ENCODE peak calls at places on chromosomes 2 and 18, in six cellular contexts. M, Z, T, U, P and X are unnamed samples.

GRCh38 chr2:144402282-144402681 is 117.6 kb downstream of the ZEB2 start:
- DNase-seq in M (no peak), Z (no peak), T (peak; percentile 40), U (no peak), P (no peak), X (no peak)

GRCh38 chr2:212686285-212686895 is 147.8 kb upstream of the ERBB4 start:
- DNase-seq in M (peak; percentile 44), Z (peak; percentile 52), T (peak; percentile 21), U (peak; percentile 4), P (peak; percentile 63), X (no peak)

GRCh38 chr2:43226955-43227829 is 786 bp upstream of the ZFP36L2 start:
- DNase-seq in M (peak; percentile 91), Z (no peak), T (peak; percentile 86), U (peak; percentile 49), P (peak; percentile 73), X (no peak)

GRCh38 chr2:222452422-222452950 is 28.1 kb downstream of the SGPP2 start:
- DNase-seq in M (no peak), Z (no peak), T (no peak), U (no peak), P (no peak), X (no peak)

GRCh38 chr2:217437289-217437688 is 565.5 kb downstream of the TNS1 start:
- DNase-seq in M (no peak), Z (no peak), T (no peak), U (no peak), P (no peak), X (no peak)

GRCh38 chr2:26043862-26044736 is 10.2 kb downstream of the RAB10 start:
- DNase-seq in M (no peak), Z (no peak), T (no peak), U (no peak), P (no peak), X (no peak)

GRCh38 chr2:143123911-143124310 is 5.3 kb upstream of the ARHGAP15 start:
- DNase-seq in M (no peak), Z (no peak), T (no peak), U (no peak), P (no peak), X (no peak)

GRCh38 chr18:72726201-72726600 is 141.6 kb downstream of the NETO1 start:
- DNase-seq in M (no peak), Z (no peak), T (no peak), U (no peak), P (no peak), X (no peak)